ENCODE peak calls at places on chromosomes 3 and 15, in five cellular contexts. One of them, this sample, is unnamed.

GRCh38 chr3:58111513-58112184 is 99.1 kb downstream of the DNASE1L3 start:
- DNase-seq in lower lobe of right lung: peak
- DNase-seq in astrocyte: no peak
- DNase-seq in GM06990: peak
- DNase-seq in left ventricle myocardium inferior: no peak
- DNase-seq in this sample: peak

GRCh38 chr15:68409736-68410370 is 22.1 kb downstream of the ITGA11 start:
- DNase-seq in lower lobe of right lung: no peak
- DNase-seq in astrocyte: no peak
- DNase-seq in GM06990: no peak
- DNase-seq in left ventricle myocardium inferior: no peak
- DNase-seq in this sample: no peak

GRCh38 chr15:53193149-53193548 is 403.0 kb upstream of the ONECUT1 start:
- DNase-seq in lower lobe of right lung: no peak
- DNase-seq in astrocyte: peak
- DNase-seq in GM06990: no peak
- DNase-seq in left ventricle myocardium inferior: no peak
- DNase-seq in this sample: peak

GRCh38 chr15:78239811-78240210 is 5.4 kb upstream of the ACSBG1 start:
- DNase-seq in lower lobe of right lung: no peak
- DNase-seq in astrocyte: no peak
- DNase-seq in GM06990: no peak
- DNase-seq in left ventricle myocardium inferior: no peak
- DNase-seq in this sample: no peak

GRCh38 chr3:149813367-149814281 is 609 bp downstream of the RNF13 start:
- DNase-seq in lower lobe of right lung: no peak
- DNase-seq in astrocyte: peak
- DNase-seq in GM06990: peak
- DNase-seq in left ventricle myocardium inferior: no peak
- DNase-seq in this sample: peak

GRCh38 chr3:157786216-157786615 is 283.0 kb upstream of the VEPH1 start:
- DNase-seq in lower lobe of right lung: no peak
- DNase-seq in astrocyte: peak
- DNase-seq in GM06990: no peak
- DNase-seq in left ventricle myocardium inferior: no peak
- DNase-seq in this sample: no peak

GRCh38 chr3:145639880-145640279 is 521.1 kb downstream of the PLOD2 start:
- DNase-seq in lower lobe of right lung: no peak
- DNase-seq in astrocyte: no peak
- DNase-seq in GM06990: no peak
- DNase-seq in left ventricle myocardium inferior: no peak
- DNase-seq in this sample: no peak

GRCh38 chr3:76044601-76045600 is 259.6 kb upstream of the ZNF717 start:
- DNase-seq in lower lobe of right lung: no peak
- DNase-seq in astrocyte: no peak
- DNase-seq in GM06990: no peak
- DNase-seq in left ventricle myocardium inferior: no peak
- DNase-seq in this sample: peak

GRCh38 chr15:63945005-63945788 is 101.1 kb downstream of the DAPK2 start:
- DNase-seq in lower lobe of right lung: peak
- DNase-seq in astrocyte: no peak
- DNase-seq in GM06990: peak
- DNase-seq in left ventricle myocardium inferior: peak
- DNase-seq in this sample: peak

GRCh38 chr15:63341898-63342297 is 39.7 kb downstream of the CA12 start:
- DNase-seq in lower lobe of right lung: no peak
- DNase-seq in astrocyte: no peak
- DNase-seq in GM06990: no peak
- DNase-seq in left ventricle myocardium inferior: no peak
- DNase-seq in this sample: no peak

GRCh38 chr15:77070180-77070499 is 769 bp downstream of the TSPAN3 start:
- DNase-seq in lower lobe of right lung: no peak
- DNase-seq in astrocyte: no peak
- DNase-seq in GM06990: no peak
- DNase-seq in left ventricle myocardium inferior: no peak
- DNase-seq in this sample: no peak

GRCh38 chr15:85500729-85501128 is 120.3 kb downstream of the AKAP13 start:
- DNase-seq in lower lobe of right lung: no peak
- DNase-seq in astrocyte: no peak
- DNase-seq in GM06990: no peak
- DNase-seq in left ventricle myocardium inferior: peak
- DNase-seq in this sample: no peak

GRCh38 chr3:79467721-79468120 is 300.1 kb downstream of the ROBO1 start:
- DNase-seq in lower lobe of right lung: no peak
- DNase-seq in astrocyte: peak
- DNase-seq in GM06990: no peak
- DNase-seq in left ventricle myocardium inferior: no peak
- DNase-seq in this sample: no peak

GRCh38 chr3:160928183-160928718 is 172.2 kb downstream of the PPM1L start:
- DNase-seq in lower lobe of right lung: no peak
- DNase-seq in astrocyte: no peak
- DNase-seq in GM06990: no peak
- DNase-seq in left ventricle myocardium inferior: no peak
- DNase-seq in this sample: peak

GRCh38 chr3:72812201-72812600 is 36.0 kb downstream of the SHQ1 start:
- DNase-seq in lower lobe of right lung: no peak
- DNase-seq in astrocyte: no peak
- DNase-seq in GM06990: no peak
- DNase-seq in left ventricle myocardium inferior: no peak
- DNase-seq in this sample: no peak

DNA sequence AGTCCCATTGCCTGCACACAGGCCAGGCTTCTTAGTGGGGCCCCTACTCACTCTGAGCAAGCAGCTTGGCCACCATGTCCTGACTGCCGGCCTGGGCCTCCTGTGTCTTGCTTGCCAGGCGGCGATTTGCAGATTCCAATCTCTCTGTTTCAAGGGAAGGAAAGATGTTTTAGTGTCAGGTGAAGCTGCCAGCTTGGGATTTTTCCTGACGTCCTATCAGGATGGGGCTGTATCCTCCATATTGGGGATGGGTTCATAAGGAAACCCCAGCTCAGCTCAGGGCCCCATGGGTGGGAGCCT is 8.5 kb downstream of the AMOTL2 start:
- DNase-seq in lower lobe of right lung: no peak
- DNase-seq in astrocyte: no peak
- DNase-seq in GM06990: no peak
- DNase-seq in left ventricle myocardium inferior: no peak
- DNase-seq in this sample: no peak
- H3K4me3 ChIP-seq in lower lobe of right lung: no peak
- H3K4me3 ChIP-seq in astrocyte: no peak
- H3K4me3 ChIP-seq in GM06990: no peak
- H3K4me3 ChIP-seq in left ventricle myocardium inferior: peak
- H3K4me3 ChIP-seq in this sample: no peak

GRCh38 chr3:106620646-106621045 is 751.8 kb upstream of the CBLB start:
- DNase-seq in lower lobe of right lung: no peak
- DNase-seq in astrocyte: no peak
- DNase-seq in GM06990: no peak
- DNase-seq in left ventricle myocardium inferior: no peak
- DNase-seq in this sample: no peak
- TF ChIP-seq CTCF in lower lobe of right lung: no peak
- TF ChIP-seq CTCF in astrocyte: no peak
- TF ChIP-seq CTCF in GM06990: no peak
- TF ChIP-seq CTCF in left ventricle myocardium inferior: no peak
- TF ChIP-seq CTCF in this sample: no peak

GRCh38 chr3:32434206-32434605 is 42.6 kb downstream of the CMTM7 start:
- DNase-seq in lower lobe of right lung: no peak
- DNase-seq in astrocyte: no peak
- DNase-seq in GM06990: no peak
- DNase-seq in left ventricle myocardium inferior: no peak
- DNase-seq in this sample: no peak

GRCh38 chr3:32430900-32431299 is 39.2 kb downstream of the CMTM7 start:
- DNase-seq in lower lobe of right lung: no peak
- DNase-seq in astrocyte: no peak
- DNase-seq in GM06990: no peak
- DNase-seq in left ventricle myocardium inferior: no peak
- DNase-seq in this sample: no peak

GRCh38 chr3:32432045-32432710 is 40.5 kb downstream of the CMTM7 start:
- DNase-seq in lower lobe of right lung: no peak
- DNase-seq in astrocyte: no peak
- DNase-seq in GM06990: no peak
- DNase-seq in left ventricle myocardium inferior: no peak
- DNase-seq in this sample: no peak

GRCh38 chr3:32431481-32431880 is 39.8 kb downstream of the CMTM7 start:
- DNase-seq in lower lobe of right lung: no peak
- DNase-seq in astrocyte: no peak
- DNase-seq in GM06990: no peak
- DNase-seq in left ventricle myocardium inferior: no peak
- DNase-seq in this sample: no peak

DNA sequence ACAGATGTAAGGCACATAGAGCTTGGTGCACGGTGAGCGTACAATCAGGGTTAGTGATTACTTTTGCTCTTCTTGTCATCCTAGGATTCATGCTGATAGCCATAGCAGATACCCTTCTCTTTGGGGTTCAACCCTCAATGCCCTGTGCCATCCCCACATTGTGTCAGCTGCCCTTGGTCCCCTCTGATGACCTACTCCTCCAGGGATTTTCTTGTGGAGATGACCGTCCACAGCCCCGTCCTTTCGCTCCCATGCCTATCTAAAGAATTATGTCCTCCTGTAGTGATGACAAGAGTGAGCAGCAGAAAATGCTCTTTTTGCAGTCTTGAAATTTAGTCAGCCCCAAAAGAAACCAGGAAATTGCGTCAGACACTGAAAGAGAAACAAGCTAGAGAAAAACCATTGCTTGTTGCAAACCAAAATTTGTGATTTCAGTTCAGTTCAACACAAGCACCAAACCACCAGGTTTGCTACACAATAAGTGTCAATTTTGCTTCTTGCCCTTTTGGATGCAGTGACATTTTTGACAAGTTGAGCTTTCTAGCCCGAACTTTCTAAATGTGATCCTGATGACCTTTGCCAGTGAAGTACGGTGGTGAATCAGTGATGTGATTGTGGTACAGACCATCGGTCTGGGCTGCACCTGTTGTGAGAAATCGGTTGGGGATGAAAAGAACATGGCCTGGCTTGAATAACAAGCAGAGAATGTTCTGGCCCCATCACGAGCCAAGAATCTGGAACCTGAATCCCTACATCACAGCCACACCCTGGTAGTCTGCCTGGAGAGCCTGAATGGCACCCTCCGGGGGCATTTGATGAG is 41.3 kb downstream of the CMTM7 start:
- DNase-seq in lower lobe of right lung: no peak
- DNase-seq in astrocyte: no peak
- DNase-seq in GM06990: no peak
- DNase-seq in left ventricle myocardium inferior: no peak
- DNase-seq in this sample: peak
- H3K4me3 ChIP-seq in lower lobe of right lung: no peak
- H3K4me3 ChIP-seq in astrocyte: no peak
- H3K4me3 ChIP-seq in GM06990: no peak
- H3K4me3 ChIP-seq in left ventricle myocardium inferior: no peak
- H3K4me3 ChIP-seq in this sample: peak

DNA sequence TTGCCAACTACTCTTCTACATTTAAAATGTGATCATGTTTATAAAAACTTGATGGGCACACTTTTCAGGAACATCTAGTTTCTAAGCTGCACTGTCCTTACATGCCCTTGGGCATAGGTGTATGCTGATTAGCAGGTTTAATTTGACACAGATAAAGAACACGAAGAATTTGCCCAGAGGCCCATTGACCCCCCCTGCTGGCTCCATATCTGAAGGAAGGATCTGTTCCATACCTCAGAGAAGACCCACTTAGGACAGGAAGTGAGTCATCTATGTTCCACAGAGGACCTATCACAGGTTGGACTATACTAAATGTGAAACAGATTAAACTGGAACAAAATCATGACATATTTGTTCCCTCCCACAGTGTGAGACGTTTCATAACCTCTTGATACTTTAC is 92.8 kb upstream of the LPP start:
- DNase-seq in lower lobe of right lung: no peak
- DNase-seq in astrocyte: peak
- DNase-seq in GM06990: no peak
- DNase-seq in left ventricle myocardium inferior: no peak
- DNase-seq in this sample: peak
- TF ChIP-seq CTCF in lower lobe of right lung: no peak
- TF ChIP-seq CTCF in astrocyte: peak
- TF ChIP-seq CTCF in GM06990: no peak
- TF ChIP-seq CTCF in left ventricle myocardium inferior: no peak
- TF ChIP-seq CTCF in this sample: no peak

GRCh38 chr3:179071569-179072397 is at the start of gene ZMAT3:
- DNase-seq in lower lobe of right lung: peak
- DNase-seq in astrocyte: peak
- DNase-seq in GM06990: peak
- DNase-seq in left ventricle myocardium inferior: peak
- DNase-seq in this sample: peak

GRCh38 chr3:179067839-179068238 is 3.8 kb downstream of the ZMAT3 start:
- DNase-seq in lower lobe of right lung: no peak
- DNase-seq in astrocyte: no peak
- DNase-seq in GM06990: no peak
- DNase-seq in left ventricle myocardium inferior: no peak
- DNase-seq in this sample: no peak

GRCh38 chr3:179068779-179069530 is 2.7 kb downstream of the ZMAT3 start:
- DNase-seq in lower lobe of right lung: no peak
- DNase-seq in astrocyte: no peak
- DNase-seq in GM06990: no peak
- DNase-seq in left ventricle myocardium inferior: no peak
- DNase-seq in this sample: peak

GRCh38 chr3:179071161-179071568 is 444 bp downstream of the ZMAT3 start:
- DNase-seq in lower lobe of right lung: no peak
- DNase-seq in astrocyte: peak
- DNase-seq in GM06990: peak
- DNase-seq in left ventricle myocardium inferior: no peak
- DNase-seq in this sample: peak

GRCh38 chr3:179069762-179070390 is 1.7 kb downstream of the ZMAT3 start:
- DNase-seq in lower lobe of right lung: no peak
- DNase-seq in astrocyte: peak
- DNase-seq in GM06990: no peak
- DNase-seq in left ventricle myocardium inferior: no peak
- DNase-seq in this sample: peak
- H3K4me3 ChIP-seq in lower lobe of right lung: peak
- H3K4me3 ChIP-seq in astrocyte: peak
- H3K4me3 ChIP-seq in GM06990: peak
- H3K4me3 ChIP-seq in left ventricle myocardium inferior: peak
- H3K4me3 ChIP-seq in this sample: peak

GRCh38 chr3:193728429-193729087 is 135.6 kb downstream of the OPA1 start:
- DNase-seq in lower lobe of right lung: no peak
- DNase-seq in astrocyte: no peak
- DNase-seq in GM06990: no peak
- DNase-seq in left ventricle myocardium inferior: no peak
- DNase-seq in this sample: no peak
- TF ChIP-seq CTCF in lower lobe of right lung: no peak
- TF ChIP-seq CTCF in astrocyte: no peak
- TF ChIP-seq CTCF in GM06990: no peak
- TF ChIP-seq CTCF in left ventricle myocardium inferior: no peak
- TF ChIP-seq CTCF in this sample: no peak